ENCODE peak calls at places on chromosomes 3 and 15, in six cellular contexts. One of them, this sample, is unnamed.

GRCh38 chr3:126245811-126246727 is 65.7 kb upstream of the ALDH1L1 start:
- DNase-seq in A673: peak; percentile 70
- DNase-seq in aorta: peak; percentile 79
- DNase-seq in CD8-positive, alpha-beta T cell: no peak
- DNase-seq in mesenchymal stem cell: peak; percentile 65
- DNase-seq in GM06990: no peak
- DNase-seq in this sample: no peak

GRCh38 chr3:120162400-120162799 is 68.2 kb upstream of the GSK3B start:
- DNase-seq in mesenchymal stem cell: peak; percentile 58
- DNase-seq in GM06990: no peak
- DNase-seq in aorta: no peak
- DNase-seq in CD8-positive, alpha-beta T cell: no peak
- DNase-seq in A673: peak; percentile 35
- DNase-seq in this sample: no peak

GRCh38 chr15:51096976-51097375 is 2.3 kb upstream of the TNFAIP8L3 start:
- DNase-seq in mesenchymal stem cell: no peak
- DNase-seq in CD8-positive, alpha-beta T cell: no peak
- DNase-seq in A673: no peak
- DNase-seq in aorta: no peak
- DNase-seq in GM06990: no peak
- DNase-seq in this sample: no peak

GRCh38 chr15:59953392-59953883 is 50.7 kb upstream of the FOXB1 start:
- DNase-seq in mesenchymal stem cell: no peak
- DNase-seq in GM06990: no peak
- DNase-seq in A673: no peak
- DNase-seq in aorta: no peak
- DNase-seq in CD8-positive, alpha-beta T cell: no peak
- DNase-seq in this sample: no peak

GRCh38 chr3:125593991-125594574 is 1.2 kb downstream of the OSBPL11 start:
- DNase-seq in mesenchymal stem cell: peak; percentile 38
- DNase-seq in CD8-positive, alpha-beta T cell: no peak
- DNase-seq in aorta: no peak
- DNase-seq in GM06990: no peak
- DNase-seq in A673: peak; percentile 17
- DNase-seq in this sample: no peak

GRCh38 chr3:12994357-12994606 is 78.9 kb downstream of the IQSEC1 start:
- DNase-seq in mesenchymal stem cell: peak; percentile 39
- DNase-seq in A673: no peak
- DNase-seq in GM06990: peak; percentile 52
- DNase-seq in aorta: peak; percentile 86
- DNase-seq in CD8-positive, alpha-beta T cell: no peak
- DNase-seq in this sample: no peak

GRCh38 chr15:32042269-32042996 is 12.1 kb downstream of the CHRNA7 start:
- DNase-seq in GM06990: no peak
- DNase-seq in CD8-positive, alpha-beta T cell: no peak
- DNase-seq in aorta: no peak
- DNase-seq in mesenchymal stem cell: no peak
- DNase-seq in A673: peak; percentile 29
- DNase-seq in this sample: no peak

GRCh38 chr3:66483006-66483928 is 17.6 kb downstream of the LRIG1 start:
- DNase-seq in A673: no peak
- DNase-seq in mesenchymal stem cell: peak; percentile 45
- DNase-seq in GM06990: no peak
- DNase-seq in aorta: peak; percentile 94
- DNase-seq in CD8-positive, alpha-beta T cell: no peak
- DNase-seq in this sample: no peak

GRCh38 chr3:132007617-132008016 is 27.2 kb downstream of the CPNE4 start:
- DNase-seq in CD8-positive, alpha-beta T cell: no peak
- DNase-seq in aorta: no peak
- DNase-seq in A673: no peak
- DNase-seq in GM06990: no peak
- DNase-seq in mesenchymal stem cell: no peak
- DNase-seq in this sample: no peak

GRCh38 chr3:44476963-44477311 is 533 bp downstream of the ZNF445 start:
- DNase-seq in GM06990: no peak
- DNase-seq in mesenchymal stem cell: no peak
- DNase-seq in CD8-positive, alpha-beta T cell: no peak
- DNase-seq in A673: no peak
- DNase-seq in aorta: no peak
- DNase-seq in this sample: no peak

GRCh38 chr15:34336333-34336732 is 1.2 kb downstream of the SLC12A6 start:
- DNase-seq in aorta: no peak
- DNase-seq in GM06990: peak; percentile 42
- DNase-seq in mesenchymal stem cell: no peak
- DNase-seq in CD8-positive, alpha-beta T cell: no peak
- DNase-seq in A673: no peak
- DNase-seq in this sample: no peak

GRCh38 chr15:34337557-34338306 is at the start of gene SLC12A6:
- DNase-seq in A673: peak; percentile 95
- DNase-seq in mesenchymal stem cell: peak; percentile 94
- DNase-seq in aorta: peak; percentile 97
- DNase-seq in GM06990: peak; percentile 94
- DNase-seq in CD8-positive, alpha-beta T cell: peak; percentile 87
- DNase-seq in this sample: peak; percentile 83

GRCh38 chr15:34336947-34337556 is 529 bp downstream of the SLC12A6 start:
- DNase-seq in GM06990: no peak
- DNase-seq in CD8-positive, alpha-beta T cell: no peak
- DNase-seq in A673: no peak
- DNase-seq in mesenchymal stem cell: no peak
- DNase-seq in aorta: no peak
- DNase-seq in this sample: no peak

GRCh38 chr15:34334676-34335075 is 2.9 kb downstream of the SLC12A6 start:
- DNase-seq in aorta: no peak
- DNase-seq in mesenchymal stem cell: no peak
- DNase-seq in CD8-positive, alpha-beta T cell: no peak
- DNase-seq in A673: no peak
- DNase-seq in GM06990: no peak
- DNase-seq in this sample: no peak

GRCh38 chr15:34335176-34335575 is 2.4 kb downstream of the SLC12A6 start:
- DNase-seq in aorta: no peak
- DNase-seq in CD8-positive, alpha-beta T cell: no peak
- DNase-seq in mesenchymal stem cell: no peak
- DNase-seq in GM06990: peak; percentile 34
- DNase-seq in A673: peak; percentile 39
- DNase-seq in this sample: no peak
- H3K4me3 ChIP-seq in aorta: peak overlapping the region; percentile 71
- H3K4me3 ChIP-seq in CD8-positive, alpha-beta T cell: peak overlapping the region; percentile 81
- H3K4me3 ChIP-seq in mesenchymal stem cell: peak overlapping the region; percentile 94
- H3K4me3 ChIP-seq in GM06990: peak overlapping the region; percentile 95
- H3K4me3 ChIP-seq in A673: no peak overlapping the region
- H3K4me3 ChIP-seq in this sample: peak overlapping the region; percentile 82

GRCh38 chr3:184556502-184557347 is 4.9 kb upstream of the EPHB3 start:
- DNase-seq in GM06990: no peak
- DNase-seq in CD8-positive, alpha-beta T cell: no peak
- DNase-seq in aorta: no peak
- DNase-seq in A673: no peak
- DNase-seq in mesenchymal stem cell: no peak
- DNase-seq in this sample: no peak
- H3K4me3 ChIP-seq in GM06990: no peak overlapping the region
- H3K4me3 ChIP-seq in CD8-positive, alpha-beta T cell: no peak overlapping the region
- H3K4me3 ChIP-seq in aorta: no peak overlapping the region
- H3K4me3 ChIP-seq in A673: no peak overlapping the region
- H3K4me3 ChIP-seq in mesenchymal stem cell: no peak overlapping the region
- H3K4me3 ChIP-seq in this sample: no peak overlapping the region

GRCh38 chr3:151351216-151351615 is 21.9 kb upstream of the P2RY13 start:
- DNase-seq in CD8-positive, alpha-beta T cell: no peak
- DNase-seq in aorta: no peak
- DNase-seq in GM06990: peak; percentile 19
- DNase-seq in mesenchymal stem cell: peak; percentile 26
- DNase-seq in A673: no peak
- DNase-seq in this sample: no peak
- H3K4me3 ChIP-seq in CD8-positive, alpha-beta T cell: no peak overlapping the region
- H3K4me3 ChIP-seq in aorta: no peak overlapping the region
- H3K4me3 ChIP-seq in GM06990: no peak overlapping the region
- H3K4me3 ChIP-seq in mesenchymal stem cell: no peak overlapping the region
- H3K4me3 ChIP-seq in A673: no peak overlapping the region
- H3K4me3 ChIP-seq in this sample: no peak overlapping the region

DNA sequence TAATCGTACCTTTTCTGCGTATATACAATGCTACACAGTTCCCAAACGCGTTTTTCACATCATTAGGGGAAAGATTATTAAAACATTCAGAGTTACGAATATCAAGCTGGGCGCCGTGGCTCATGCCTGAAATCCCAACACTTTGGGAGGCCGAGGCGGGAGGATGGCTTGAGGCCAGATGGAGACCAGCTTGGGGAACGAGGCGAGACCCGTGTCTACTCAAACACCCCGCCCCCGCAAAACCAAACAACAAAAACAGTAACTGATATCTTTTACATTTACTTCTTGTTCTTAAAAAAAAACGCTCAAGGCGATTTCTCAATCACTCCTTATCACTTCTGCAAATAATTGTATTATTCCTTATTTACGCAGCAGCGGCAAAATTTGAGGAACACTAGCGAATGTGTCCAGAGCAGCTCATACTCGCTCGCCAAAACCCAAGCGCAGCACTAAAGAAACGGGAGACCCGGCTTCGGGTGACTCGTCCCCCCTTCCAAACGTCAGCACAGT is 1.2 kb downstream of the ZBTB11 start:
- DNase-seq in CD8-positive, alpha-beta T cell: no peak
- DNase-seq in aorta: peak; percentile 82
- DNase-seq in mesenchymal stem cell: no peak
- DNase-seq in GM06990: no peak
- DNase-seq in A673: no peak
- DNase-seq in this sample: no peak
- H3K4me3 ChIP-seq in CD8-positive, alpha-beta T cell: peak overlapping the region; percentile 90
- H3K4me3 ChIP-seq in aorta: peak overlapping the region; percentile 74
- H3K4me3 ChIP-seq in mesenchymal stem cell: peak overlapping the region; percentile 99
- H3K4me3 ChIP-seq in GM06990: peak overlapping the region; percentile 97
- H3K4me3 ChIP-seq in A673: peak overlapping the region; percentile 96
- H3K4me3 ChIP-seq in this sample: peak overlapping the region; percentile 100

DNA sequence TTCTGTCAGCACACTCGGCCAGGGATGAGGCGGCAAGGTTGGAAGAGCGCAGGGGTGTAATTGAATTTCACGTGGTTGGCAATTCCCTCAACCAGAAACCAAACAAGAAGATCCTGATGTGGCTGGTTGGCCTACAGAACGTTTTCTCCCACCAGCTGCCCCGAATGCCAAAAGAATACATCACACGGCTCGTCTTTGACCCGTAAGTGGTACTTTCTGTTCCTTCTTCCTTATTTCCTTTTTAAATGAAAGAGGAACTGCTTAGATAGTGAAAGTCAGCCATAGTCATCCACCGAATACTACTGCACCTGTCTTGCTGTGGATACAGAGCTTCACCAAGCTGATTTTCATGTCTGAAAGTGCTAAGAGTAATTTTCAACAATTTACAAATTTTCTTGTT is 60.1 kb downstream of the SGO1 start:
- DNase-seq in CD8-positive, alpha-beta T cell: no peak
- DNase-seq in A673: no peak
- DNase-seq in GM06990: peak; percentile 64
- DNase-seq in mesenchymal stem cell: no peak
- DNase-seq in aorta: no peak
- DNase-seq in this sample: no peak
- H3K4me3 ChIP-seq in CD8-positive, alpha-beta T cell: no peak overlapping the region
- H3K4me3 ChIP-seq in A673: no peak overlapping the region
- H3K4me3 ChIP-seq in GM06990: no peak overlapping the region
- H3K4me3 ChIP-seq in mesenchymal stem cell: no peak overlapping the region
- H3K4me3 ChIP-seq in aorta: no peak overlapping the region
- H3K4me3 ChIP-seq in this sample: no peak overlapping the region